ENCODE peak calls at places on chromosomes 3 and 15, in four cellular contexts. A is WTC11, O is HepG2, B is K562. N is an unnamed sample.

GRCh38 chr15:53457479-53457878 is 302.0 kb downstream of the WDR72 start:
- DNase-seq in A (no peak), B (no peak), O (no peak), N (no peak)

GRCh38 chr3:119322021-119322522 is 27.9 kb downstream of the ARHGAP31 start:
- DNase-seq in A (no peak), B (no peak), O (no peak), N (no peak)

GRCh38 chr15:43776101-43776717 is 557 bp downstream of the ELL3 start:
- DNase-seq in O (no peak), A (peak), B (no peak), N (peak)

GRCh38 chr15:68582864-68583263 is 4.1 kb downstream of the CORO2B start:
- DNase-seq in B (no peak), O (no peak), A (no peak), N (no peak)

GRCh38 chr15:69526086-69526485 is 73.5 kb downstream of the RPLP1 start:
- DNase-seq in A (no peak), O (no peak), B (no peak), N (no peak)

GRCh38 chr3:42852443-42852842 is 23.2 kb downstream of the CYP8B1 start:
- DNase-seq in O (no peak), A (no peak), B (no peak), N (no peak)

GRCh38 chr15:42053914-42054313 is 33.1 kb upstream of the PLA2G4E start:
- DNase-seq in A (no peak), O (no peak), B (no peak), N (no peak)

GRCh38 chr15:57048930-57049550 is 130.6 kb downstream of the TCF12 start:
- DNase-seq in A (no peak), B (no peak), O (no peak), N (no peak)

GRCh38 chr3:44237161-44237560 is 4.5 kb upstream of the TOPAZ1 start:
- DNase-seq in O (no peak), A (no peak), B (no peak), N (no peak)
- TF ChIP-seq ETV6 in O (no peak), A (no peak), B (no peak), N (no peak)

GRCh38 chr3:166531730-166532129 is 694.5 kb upstream of the BCHE start:
- DNase-seq in A (no peak), O (no peak), B (no peak), N (no peak)

GRCh38 chr3:166526878-166527277 is 689.7 kb upstream of the BCHE start:
- DNase-seq in A (no peak), B (no peak), O (no peak), N (no peak)

DNA sequence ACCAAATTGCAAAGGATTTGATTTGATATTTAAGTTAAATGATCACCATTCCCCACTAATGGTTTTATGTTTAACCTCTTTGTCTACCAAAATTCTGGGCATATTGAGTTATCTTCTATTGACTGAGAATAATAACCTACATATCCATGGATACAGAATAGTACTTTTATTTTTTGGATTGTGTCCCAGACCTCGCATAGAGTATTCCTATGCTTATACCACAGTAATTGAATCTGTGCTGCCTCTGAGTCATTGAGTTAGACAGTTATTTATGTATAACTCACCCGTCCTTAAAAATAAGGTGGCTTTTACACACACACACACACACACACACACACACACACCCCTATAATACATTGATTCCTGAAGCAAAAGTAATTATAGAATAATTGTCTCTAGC is 690.1 kb upstream of the BCHE start:
- DNase-seq in O (no peak), A (no peak), B (no peak), N (no peak)
- TF ChIP-seq ETV6 in O (no peak), A (no peak), B (no peak), N (no peak)

DNA sequence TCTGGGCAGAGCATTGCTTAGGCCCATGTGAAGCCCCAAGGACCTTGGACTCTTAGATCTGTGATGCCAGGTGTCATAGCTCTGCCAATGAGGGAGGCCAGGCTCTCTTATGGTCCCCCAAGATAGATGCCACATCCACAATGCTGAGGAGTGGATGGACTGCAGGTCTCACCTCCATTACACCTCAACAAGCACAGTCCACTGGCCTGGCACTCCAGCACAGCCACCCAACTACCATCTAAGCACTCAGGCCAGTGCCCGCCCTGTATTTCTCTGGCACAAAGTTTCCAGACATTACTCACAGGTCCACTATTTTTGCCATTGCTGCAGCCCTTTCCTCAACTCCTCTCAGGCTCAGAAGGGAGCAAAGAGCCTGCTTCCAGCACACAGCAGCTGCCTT is 613.5 kb upstream of the EPHA6 start:
- DNase-seq in O (no peak), A (no peak), B (no peak), N (no peak)
- TF ChIP-seq ETV6 in O (no peak), A (no peak), B (no peak), N (no peak)

GRCh38 chr15:85622432-85622831 is 172.3 kb downstream of the KLHL25 start:
- DNase-seq in O (no peak), A (no peak), B (no peak), N (no peak)
- TF ChIP-seq ETV6 in O (no peak), A (no peak), B (no peak), N (no peak)

DNA sequence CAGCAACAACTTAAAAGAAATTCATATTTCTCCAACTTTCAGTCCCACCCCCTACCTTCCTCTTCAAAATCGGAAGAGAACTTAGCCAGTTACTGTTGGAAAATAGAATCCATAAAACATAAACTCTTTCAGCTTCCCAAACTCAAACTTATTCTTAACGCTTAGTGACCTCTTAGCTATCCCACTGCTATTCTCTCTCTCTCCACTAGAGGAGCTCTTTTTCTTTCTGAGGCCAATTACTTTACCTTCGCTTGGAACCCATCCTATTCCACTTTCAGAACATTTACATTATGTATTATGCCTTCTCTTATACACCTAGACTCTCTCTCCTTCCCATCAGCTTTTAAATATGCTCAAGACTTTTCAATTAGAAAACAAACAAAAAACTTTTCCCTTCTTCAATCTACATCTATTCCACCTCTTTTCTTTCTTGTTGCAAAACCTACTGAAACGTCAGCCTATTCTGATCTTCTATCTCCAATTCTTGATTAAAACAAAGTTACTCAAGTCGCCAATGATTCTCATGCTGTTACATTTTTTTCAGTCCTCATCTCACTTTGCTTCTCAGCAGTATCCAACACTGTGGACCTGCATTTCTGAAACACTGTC is 13.4 kb upstream of the GHSR start:
- DNase-seq in O (peak), B (peak), A (no peak), N (no peak)
- TF ChIP-seq ETV6 in O (no peak), B (no peak), A (no peak), N (no peak)

DNA sequence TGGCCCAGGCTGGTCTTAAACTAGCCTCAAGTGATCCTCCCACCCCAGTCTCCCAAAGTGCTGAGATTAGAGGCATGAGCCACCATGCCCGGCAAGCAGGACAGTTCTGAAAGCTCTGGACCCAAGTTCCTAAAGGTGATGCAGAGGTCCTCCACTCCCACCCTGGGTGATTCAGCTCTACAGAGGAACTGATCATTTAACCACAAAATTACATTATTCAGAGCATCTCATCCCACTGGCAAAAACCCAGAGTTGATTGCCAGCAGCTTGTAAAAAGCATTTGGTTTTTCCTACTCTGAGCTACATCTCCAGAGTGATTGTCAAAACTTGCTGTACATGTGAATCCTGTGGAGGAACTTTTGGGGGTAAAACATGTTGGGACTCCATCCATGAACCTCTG is 60.2 kb downstream of the SLTM start:
- DNase-seq in O (no peak), A (no peak), B (no peak), N (no peak)
- TF ChIP-seq ETV6 in O (no peak), A (no peak), B (no peak), N (no peak)

GRCh38 chr3:77320514-77320913 is 280.6 kb downstream of the ROBO2 start:
- DNase-seq in O (peak), B (peak), A (no peak), N (no peak)
- TF ChIP-seq ETV6 in O (no peak), B (no peak), A (no peak), N (no peak)

DNA sequence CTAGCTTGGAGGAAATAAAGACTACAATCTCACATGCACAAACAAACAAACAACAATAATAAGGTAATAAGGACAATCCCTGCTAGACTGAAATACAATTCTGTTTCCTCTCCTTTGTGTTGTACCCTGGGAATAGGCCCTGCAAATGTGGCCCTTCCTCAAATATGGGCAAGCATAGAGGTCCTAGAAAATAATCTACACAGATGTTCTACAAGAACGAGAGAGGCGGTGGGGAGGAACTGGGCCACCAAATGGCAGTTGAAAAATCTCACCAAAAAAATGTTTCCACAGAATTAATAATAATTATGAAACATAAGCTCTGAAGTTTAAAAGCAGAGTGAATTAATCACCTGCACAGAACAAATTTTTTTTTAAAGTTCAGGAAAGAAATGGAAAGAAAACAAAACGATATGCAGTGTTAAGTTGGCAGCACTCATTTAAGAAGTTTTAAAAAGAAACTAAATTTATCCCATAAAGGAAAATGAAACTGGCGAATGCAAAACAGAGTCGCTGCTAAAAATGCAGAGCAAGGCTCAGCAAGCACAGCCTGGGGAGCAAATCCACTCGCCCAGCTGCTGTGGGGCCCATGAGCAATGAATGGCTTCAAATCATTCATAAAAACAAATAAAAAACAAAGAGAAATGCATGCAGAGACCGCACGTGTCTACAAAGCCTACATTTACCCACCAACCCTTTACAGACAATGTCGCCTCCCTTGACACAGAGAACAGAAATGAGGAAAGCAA is 475.4 kb downstream of the OCA2 start:
- DNase-seq in A (no peak), O (no peak), B (no peak), N (no peak)
- TF ChIP-seq ETV6 in A (no peak), O (no peak), B (no peak), N (no peak)

DNA sequence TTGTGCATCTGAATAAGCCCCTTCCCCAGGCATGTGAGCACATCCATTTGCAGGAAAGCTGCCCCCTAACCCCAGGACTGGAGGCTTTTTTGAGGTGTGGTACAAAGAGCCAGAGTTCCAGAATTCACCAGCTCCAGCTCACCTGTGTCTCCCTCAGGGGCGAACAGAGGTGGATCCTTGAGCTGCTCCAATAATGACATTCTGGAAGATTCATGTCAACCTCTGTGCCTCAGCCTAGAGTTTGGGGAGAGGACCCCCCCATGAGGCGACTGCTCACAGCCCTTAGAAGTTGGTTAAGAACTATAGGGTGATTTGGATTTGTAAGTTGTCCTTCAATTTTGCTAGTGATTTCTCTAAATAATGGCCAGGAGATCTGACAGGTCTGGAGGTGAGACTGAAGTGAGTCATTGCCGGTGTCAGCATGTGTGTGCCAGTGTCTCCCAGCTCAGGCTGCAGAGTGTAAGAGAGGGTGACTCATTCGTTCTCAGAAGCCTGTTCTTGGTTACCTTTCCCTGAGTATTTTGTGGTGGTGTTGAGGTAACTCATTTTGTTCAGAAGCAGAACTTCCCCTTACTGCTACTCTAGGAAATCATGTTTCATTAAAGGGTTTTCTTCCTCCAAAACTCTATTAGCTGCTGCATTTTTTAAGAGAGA is 136.9 kb upstream of the TOPAZ1 start:
- DNase-seq in B (no peak), O (no peak), A (no peak), N (peak)
- TF ChIP-seq ETV6 in B (no peak), O (no peak), A (no peak), N (no peak)

DNA sequence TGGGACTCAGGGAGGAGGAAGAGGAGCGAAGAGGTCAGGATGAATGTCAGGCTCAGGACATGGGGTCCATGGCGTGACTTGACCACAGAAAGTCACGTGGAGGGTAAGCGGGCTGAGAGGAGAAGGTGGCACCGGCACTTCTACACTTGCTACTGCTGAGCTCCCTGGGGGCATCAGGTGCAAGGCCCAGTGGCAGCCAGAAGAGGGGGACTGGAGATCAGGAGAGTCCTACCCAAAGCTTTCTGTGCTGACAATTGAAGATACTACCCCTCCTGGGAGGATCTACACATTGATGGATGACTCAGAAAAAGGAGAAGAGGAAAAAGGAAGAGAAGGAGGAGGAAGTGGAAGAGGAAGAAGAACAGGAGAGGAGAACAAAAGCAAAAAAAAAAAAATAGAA is 41.3 kb downstream of the MYO5C start:
- DNase-seq in O (no peak), B (no peak), A (no peak), N (no peak)
- TF ChIP-seq ETV6 in O (no peak), B (no peak), A (no peak), N (no peak)

N was measured in GM12878.